ENCODE peak calls at places on chromosome 1, in six cellular contexts. V is CD8-positive, alpha-beta T cell; T is left lung; X is aorta; K is PC-9; B is AG04450. L is an unnamed sample.
A peak's percentile ranks its signal among the peaks of the same experiment; 100 is the strongest.

GRCh38 chr1:55375617-55376258 is 160.6 kb upstream of the USP24 start:
- DNase-seq in T (no peak), V (peak; percentile 24), X (no peak), B (peak; percentile 13), K (no peak), L (peak; percentile 47)

GRCh38 chr1:39779137-39779536 is 8.0 kb upstream of the OXCT2 start:
- DNase-seq in T (no peak), B (no peak), V (no peak), X (no peak), K (no peak), L (no peak)

GRCh38 chr1:206821493-206821892 is 43.9 kb upstream of the IL20 start:
- DNase-seq in K (no peak), B (no peak), V (no peak), X (no peak), T (no peak), L (no peak)

GRCh38 chr1:15702722-15703550 is 18.8 kb downstream of the PLEKHM2 start:
- DNase-seq in X (no peak), B (no peak), T (no peak), K (no peak), V (no peak), L (no peak)

GRCh38 chr1:36693652-36694051 is 210.9 kb upstream of the CSF3R start:
- DNase-seq in B (no peak), V (no peak), T (no peak), K (no peak), X (no peak), L (no peak)

GRCh38 chr1:154556422-154556821 is 2.0 kb downstream of the UBE2Q1 start:
- DNase-seq in V (no peak), K (no peak), X (peak; percentile 55), T (no peak), B (no peak), L (no peak)

GRCh38 chr1:154219511-154219910 is 1.2 kb upstream of the UBAP2L start:
- DNase-seq in V (no peak), T (no peak), K (no peak), X (no peak), B (no peak), L (no peak)

GRCh38 chr1:201504179-201504631 is 2.7 kb downstream of the CSRP1 start:
- DNase-seq in X (no peak), T (no peak), K (no peak), V (no peak), B (no peak), L (no peak)

GRCh38 chr1:195012995-195013394 is 1595.2 kb downstream of the KCNT2 start:
- DNase-seq in K (no peak), X (no peak), B (no peak), T (no peak), V (no peak), L (no peak)

GRCh38 chr1:47262787-47263413 is 30.9 kb upstream of the TAL1 start:
- DNase-seq in T (no peak), X (no peak), B (no peak), K (peak; percentile 40), V (peak; percentile 15), L (peak; percentile 25)

GRCh38 chr1:60171793-60172192 is 98.2 kb upstream of the C1orf87 start:
- DNase-seq in T (no peak), K (peak; percentile 48), X (no peak), B (peak; percentile 15), V (no peak), L (no peak)

GRCh38 chr1:180071760-180072159 is 82.9 kb upstream of the QSOX1 start:
- DNase-seq in V (no peak), T (no peak), X (no peak), B (no peak), K (no peak), L (no peak)

GRCh38 chr1:33263890-33264504 is 7.7 kb downstream of the ZNF362 start:
- DNase-seq in X (no peak), K (no peak), T (no peak), V (no peak), B (no peak), L (no peak)

GRCh38 chr1:88973520-88974137 is 18.8 kb downstream of the KYAT3 start:
- DNase-seq in T (no peak), K (peak; percentile 59), X (no peak), V (no peak), B (no peak), L (no peak)

GRCh38 chr1:86429830-86430229 is 5.9 kb downstream of the CLCA2 start:
- DNase-seq in T (no peak), B (peak; percentile 77), K (peak; percentile 96), X (peak; percentile 73), V (no peak), L (no peak)

GRCh38 chr1:50423670-50424000 is 392 bp upstream of the DMRTA2 start:
- DNase-seq in X (no peak), K (no peak), T (peak; percentile 79), B (no peak), V (no peak), L (no peak)

GRCh38 chr1:75745276-75745675 is 20.8 kb downstream of the ACADM start:
- DNase-seq in V (no peak), X (no peak), B (no peak), K (peak; percentile 6), T (no peak), L (no peak)

GRCh38 chr1:30682396-30683275 is 40.7 kb downstream of the MATN1 start:
- DNase-seq in K (no peak), T (no peak), V (no peak), X (no peak), B (no peak), L (no peak)

GRCh38 chr1:201371841-201372240 is 5.6 kb downstream of the TNNT2 start:
- DNase-seq in K (no peak), X (no peak), V (no peak), B (no peak), T (no peak), L (no peak)

GRCh38 chr1:114196992-114197907 is 43.6 kb upstream of the SYT6 start:
- DNase-seq in V (no peak), K (no peak), T (no peak), X (no peak), B (no peak), L (no peak)

GRCh38 chr1:114199017-114199594 is 45.4 kb upstream of the SYT6 start:
- DNase-seq in K (no peak), V (no peak), B (no peak), T (no peak), X (no peak), L (no peak)

GRCh38 chr1:114201486-114201885 is 47.8 kb upstream of the SYT6 start:
- DNase-seq in V (no peak), K (no peak), T (no peak), B (no peak), X (no peak), L (no peak)

GRCh38 chr1:114192328-114192727 is 38.7 kb upstream of the SYT6 start:
- DNase-seq in X (no peak), K (no peak), B (no peak), T (no peak), V (no peak), L (no peak)

GRCh38 chr1:114195819-114196218 is 42.1 kb upstream of the SYT6 start:
- DNase-seq in T (no peak), K (no peak), X (no peak), B (no peak), V (no peak), L (no peak)
- H3K27me3 ChIP-seq in T (no peaks in the 10 kb centered on the region), K (no peaks in the 10 kb centered on the region), X (peaks cover 1% of the 10 kb centered on the region), B (peaks cover 4% of the 10 kb centered on the region), V (no peaks in the 10 kb centered on the region), L (no peaks in the 10 kb centered on the region)

GRCh38 chr1:225517697-225518096 is 89.9 kb upstream of the LBR start:
- DNase-seq in B (no peak), K (no peak), X (no peak), T (no peak), V (no peak), L (no peak)

GRCh38 chr1:225520587-225521227 is 92.9 kb upstream of the LBR start:
- DNase-seq in X (no peak), T (no peak), K (no peak), B (no peak), V (no peak), L (no peak)

GRCh38 chr1:225517221-225517620 is 89.4 kb upstream of the LBR start:
- DNase-seq in X (no peak), V (no peak), B (no peak), K (no peak), T (peak; percentile 55), L (no peak)

GRCh38 chr1:225523214-225523613 is 95.4 kb upstream of the LBR start:
- DNase-seq in V (no peak), X (no peak), T (no peak), K (no peak), B (no peak), L (no peak)

DNA sequence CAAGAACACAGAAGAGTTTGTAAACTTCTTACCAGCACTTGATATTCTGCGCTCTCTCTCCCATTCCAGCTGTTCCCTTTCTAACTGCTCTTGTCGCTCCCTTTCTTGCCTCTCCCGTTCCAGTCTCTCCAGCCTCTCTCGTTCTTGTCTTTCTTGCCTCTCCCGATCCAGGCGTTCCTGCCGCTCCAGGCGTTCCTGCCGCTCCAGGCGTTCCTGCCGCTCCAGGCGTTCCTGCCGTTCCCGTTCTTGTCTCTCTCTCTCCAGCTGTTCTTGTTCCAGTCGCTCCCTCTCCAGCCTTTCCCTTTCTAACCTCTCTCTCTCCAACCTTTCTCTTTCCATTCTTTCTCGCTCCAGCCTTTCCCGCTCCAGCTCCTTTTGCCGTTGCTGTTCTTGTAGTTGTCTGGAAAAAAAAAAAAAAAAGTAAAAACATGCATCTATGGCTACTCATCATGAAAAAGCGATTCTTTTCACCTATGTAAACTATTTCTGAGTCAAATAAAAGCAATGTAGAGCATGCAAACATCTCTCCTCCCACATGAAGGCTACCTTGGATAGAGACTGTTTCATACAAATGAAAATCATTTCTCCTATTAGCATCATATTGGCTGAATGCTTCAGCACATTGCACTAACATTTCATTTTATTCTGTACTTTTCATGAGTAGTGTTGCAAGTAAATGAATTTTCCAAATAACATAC is 91.5 kb upstream of the LBR start:
- DNase-seq in T (peak; percentile 51), V (no peak), B (no peak), K (no peak), X (no peak), L (peak; percentile 33)
- H3K4me3 ChIP-seq in T (no peak overlapping the region), V (no peak overlapping the region), B (peak overlapping the region; percentile 37), K (no peak overlapping the region), X (no peak overlapping the region), L (no peak overlapping the region)

DNA sequence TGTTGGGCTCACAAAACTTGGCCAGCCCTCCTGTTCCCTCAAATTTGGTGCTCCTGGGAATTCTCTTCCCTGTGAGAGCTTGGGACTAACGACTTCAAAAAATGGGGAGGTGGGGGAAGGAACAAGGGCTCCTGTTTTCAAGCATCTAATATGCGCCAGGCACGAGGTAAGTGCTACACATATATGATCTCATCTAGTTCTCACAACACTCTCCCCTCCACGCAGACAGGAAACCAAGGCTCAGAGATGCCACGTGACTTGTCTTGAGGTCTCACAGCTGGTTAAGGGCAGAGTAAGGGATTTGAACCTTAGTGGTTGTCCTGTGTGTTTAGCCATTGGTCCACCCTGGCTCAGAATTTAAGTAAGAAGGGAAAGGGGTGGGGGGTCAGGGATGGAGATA is 125.9 kb downstream of the DMRTB1 start:
- DNase-seq in V (peak; percentile 44), T (no peak), K (no peak), B (peak; percentile 44), X (peak; percentile 42), L (no peak)
- H3K27me3 ChIP-seq in V (no peaks in the 10 kb centered on the region), T (no peaks in the 10 kb centered on the region), K (peaks cover 20% of the 10 kb centered on the region), B (no peaks in the 10 kb centered on the region), X (no peaks in the 10 kb centered on the region), L (no peaks in the 10 kb centered on the region)

DNA sequence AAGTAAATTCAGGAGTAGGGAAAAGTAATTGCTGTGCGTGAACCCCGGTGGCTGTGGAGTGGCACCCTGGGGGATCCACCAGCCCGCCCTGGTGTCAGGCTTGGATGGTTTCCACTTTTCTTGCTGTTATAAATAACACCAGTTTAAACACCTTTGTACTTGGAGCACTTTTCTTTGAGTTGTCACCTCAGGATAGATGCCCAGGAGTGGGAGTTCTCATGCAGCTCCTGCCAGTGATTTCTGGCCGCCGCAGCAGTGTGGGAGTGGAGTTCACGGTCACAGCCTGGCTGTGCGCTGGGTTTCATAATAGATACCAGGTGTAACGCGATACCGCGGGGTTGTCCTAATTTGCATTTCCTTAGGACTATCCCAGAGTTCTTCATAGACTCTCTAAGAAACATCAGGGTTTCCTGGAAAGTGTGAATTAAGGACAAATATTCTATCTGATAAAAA is 12.8 kb upstream of the TMEM200B start:
- DNase-seq in B (no peak), T (no peak), V (no peak), X (no peak), K (peak; percentile 64), L (no peak)
- H3K4me3 ChIP-seq in B (no peak overlapping the region), T (no peak overlapping the region), V (no peak overlapping the region), X (no peak overlapping the region), K (no peak overlapping the region), L (no peak overlapping the region)